ENCODE peak calls at places on chromosome 7, in six cellular contexts. G is cardiac fibroblast, H is body of pancreas, K is AG04450, X is A549, O is ovary. V is an unnamed sample.

GRCh38 chr7:39299695-39300094 is 266.5 kb upstream of the YAE1 start:
- DNase-seq in O (no peak), K (no peak), G (no peak), X (no peak), H (no peak), V (no peak)

GRCh38 chr7:77935652-77936348 is 137.2 kb downstream of the PHTF2 start:
- DNase-seq in H (no peak), X (peak), K (no peak), O (no peak), G (peak), V (no peak)

GRCh38 chr7:17234398-17235021 is 63.9 kb upstream of the AHR start:
- DNase-seq in O (no peak), X (peak), K (peak), G (peak), H (peak), V (peak)

GRCh38 chr7:35716038-35716803 is 21.3 kb upstream of the HERPUD2 start:
- DNase-seq in H (peak), K (no peak), O (no peak), X (no peak), G (no peak), V (no peak)

GRCh38 chr7:69599211-69599878 is 1.1 kb downstream of the AUTS2 start:
- DNase-seq in H (no peak), X (peak), O (peak), G (no peak), K (no peak), V (no peak)

GRCh38 chr7:98133181-98133580 is 26.5 kb downstream of the LMTK2 start:
- DNase-seq in X (no peak), K (no peak), O (no peak), H (no peak), G (peak), V (no peak)

GRCh38 chr7:50281680-50282445 is 22.7 kb upstream of the IKZF1 start:
- DNase-seq in G (no peak), O (no peak), K (no peak), H (no peak), X (no peak), V (no peak)

GRCh38 chr7:36048141-36048901 is 104.7 kb upstream of the EEPD1 start:
- DNase-seq in H (no peak), K (peak), O (no peak), G (peak), X (no peak), V (peak)

DNA sequence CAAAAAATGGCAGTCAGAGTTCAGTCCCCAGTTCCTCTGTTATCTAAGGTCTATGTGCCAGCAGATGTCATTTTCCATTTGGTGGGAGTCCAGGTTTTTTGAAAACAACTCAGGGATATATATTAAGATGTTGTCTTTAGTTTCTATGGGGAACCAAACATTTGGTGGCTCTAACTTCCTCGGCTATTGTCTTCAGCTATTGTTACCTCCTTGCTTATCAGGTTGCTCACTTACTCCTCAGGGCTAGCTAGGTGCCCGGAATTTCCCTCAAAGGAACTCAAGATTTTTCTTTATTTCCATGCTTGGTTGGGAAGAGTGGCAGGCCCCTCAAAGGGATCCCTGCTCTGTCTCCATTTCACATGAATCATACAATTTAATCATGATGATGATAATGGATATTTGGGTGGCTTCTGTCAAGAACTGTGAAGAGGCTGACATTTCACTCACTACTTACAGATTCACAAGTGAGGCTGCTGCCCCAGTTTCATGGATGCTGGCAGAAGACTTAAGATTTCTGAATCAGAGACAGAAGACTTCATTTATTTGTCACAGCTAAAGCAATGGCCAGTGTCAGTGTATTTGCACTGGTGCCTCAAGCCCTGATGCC is 182.8 kb downstream of the PKD1L1 start:
- DNase-seq in G (peak), X (no peak), O (no peak), H (no peak), K (no peak), V (no peak)
- H3K4me3 ChIP-seq in G (no peak), X (no peak), O (no peak), H (no peak), K (no peak), V (no peak)

GRCh38 chr7:155225095-155225494 is 72.6 kb upstream of the INSIG1 start:
- DNase-seq in G (no peak), X (no peak), K (no peak), O (no peak), H (no peak), V (no peak)

GRCh38 chr7:155225516-155225915 is 72.2 kb upstream of the INSIG1 start:
- DNase-seq in X (no peak), O (no peak), H (no peak), K (no peak), G (no peak), V (no peak)

GRCh38 chr7:155223503-155223902 is 74.2 kb upstream of the INSIG1 start:
- DNase-seq in K (no peak), O (no peak), H (no peak), X (no peak), G (no peak), V (no peak)

GRCh38 chr7:155223021-155223420 is 74.7 kb upstream of the INSIG1 start:
- DNase-seq in X (no peak), H (no peak), O (no peak), G (no peak), K (no peak), V (no peak)

GRCh38 chr7:155224116-155224811 is 73.4 kb upstream of the INSIG1 start:
- DNase-seq in G (no peak), H (no peak), K (no peak), O (no peak), X (no peak), V (no peak)
- TF ChIP-seq CTCF in G (no peak), H (no peak), K (no peak), O (no peak), X (no peak), V (no peak)

GRCh38 chr7:19113855-19114590 is 3.4 kb downstream of the TWIST1 start:
- DNase-seq in X (no peak), G (peak), O (no peak), H (no peak), K (no peak), V (no peak)
- H3K4me3 ChIP-seq in X (no peak), G (peak), O (peak), H (no peak), K (peak), V (peak)

GRCh38 chr7:27248911-27249723 is 6.5 kb downstream of the EVX1 start:
- DNase-seq in K (no peak), X (no peak), G (peak), O (no peak), H (no peak), V (no peak)
- TF ChIP-seq CTCF in K (no peak), X (no peak), G (no peak), O (no peak), H (no peak), V (no peak)

GRCh38 chr7:138887872-138888656 is 90.1 kb upstream of the ATP6V0A4 start:
- DNase-seq in O (no peak), X (no peak), H (no peak), K (no peak), G (no peak), V (no peak)
- H3K4me3 ChIP-seq in O (no peak), X (no peak), H (no peak), K (no peak), G (no peak), V (no peak)

DNA sequence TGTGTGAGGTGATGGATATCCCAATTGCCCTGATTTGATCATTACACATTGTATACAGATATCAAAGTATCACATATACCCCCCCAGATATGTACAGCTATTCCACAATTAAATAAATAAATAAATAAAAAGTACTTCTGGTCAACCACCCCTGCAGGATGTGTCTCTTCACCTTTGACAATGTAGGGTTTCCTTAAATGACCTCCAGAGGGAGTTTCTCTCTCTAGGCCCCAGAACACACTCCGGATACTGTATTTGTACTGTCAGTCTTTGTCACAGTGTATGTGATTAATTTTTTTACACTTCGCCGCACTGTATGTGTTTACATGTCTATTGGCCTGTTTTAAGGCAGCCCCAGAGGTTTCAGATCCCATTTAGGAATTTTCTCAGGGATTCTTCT is 123.6 kb downstream of the ADCYAP1R1 start:
- DNase-seq in K (no peak), O (no peak), G (no peak), X (peak), H (no peak), V (no peak)
- TF ChIP-seq CTCF in K (peak), O (no peak), G (no peak), X (peak), H (no peak), V (peak)

DNA sequence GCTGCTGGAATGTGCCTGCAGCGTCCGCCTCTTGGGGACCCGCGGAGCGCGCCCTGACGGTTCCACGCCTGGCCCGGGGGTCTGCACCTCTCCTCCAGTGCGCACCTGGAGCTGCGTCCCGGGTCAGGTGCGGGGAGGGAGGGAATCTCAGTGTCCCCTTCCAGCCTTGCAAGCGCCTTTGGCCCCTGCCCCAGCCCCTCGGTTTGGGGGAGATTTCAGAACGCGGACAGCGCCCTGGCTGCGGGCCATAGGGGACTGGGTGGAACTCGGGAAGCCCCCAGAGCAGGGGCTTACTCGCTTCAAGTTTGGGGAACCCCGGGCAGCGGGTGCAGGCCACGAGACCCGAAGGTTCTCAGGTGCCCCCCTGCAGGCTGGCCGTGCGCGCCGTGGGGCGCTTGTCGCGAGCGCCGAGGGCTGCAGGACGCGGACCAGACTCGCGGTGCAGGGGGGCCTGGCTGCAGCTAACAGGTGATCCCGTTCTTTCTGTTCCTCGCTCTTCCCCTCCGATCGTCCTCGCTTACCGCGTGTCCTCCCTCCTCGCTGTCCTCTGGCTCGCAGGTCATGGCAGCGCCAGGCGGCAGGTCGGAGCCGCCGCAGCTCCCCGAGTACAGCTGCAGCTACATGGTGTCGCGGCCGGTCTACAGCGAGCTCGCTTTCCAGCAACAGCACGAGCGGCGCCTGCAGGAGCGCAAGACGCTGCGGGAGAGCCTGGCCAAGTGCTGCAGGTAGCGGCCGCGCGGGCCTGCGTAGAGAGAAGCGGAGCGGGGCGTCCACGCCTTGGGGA is 645 bp downstream of the SLC26A4 start:
- DNase-seq in O (peak), G (peak), K (no peak), X (no peak), H (peak), V (no peak)
- H3K4me3 ChIP-seq in O (peak), G (peak), K (peak), X (peak), H (peak), V (peak)

GRCh38 chr7:31955641-31956040 is 114.6 kb downstream of the PDE1C start:
- DNase-seq in H (no peak), K (no peak), X (no peak), G (no peak), O (no peak), V (no peak)
- TF ChIP-seq CTCF in H (no peak), K (no peak), X (no peak), G (no peak), O (no peak), V (no peak)

GRCh38 chr7:93043393-93043985 is 74.3 kb downstream of the SAMD9 start:
- DNase-seq in H (no peak), O (no peak), G (peak), K (peak), X (no peak), V (peak)

GRCh38 chr7:93047514-93048099 is 70.2 kb downstream of the SAMD9 start:
- DNase-seq in G (no peak), H (no peak), O (no peak), X (no peak), K (no peak), V (no peak)

GRCh38 chr7:93046641-93047040 is 71.1 kb downstream of the SAMD9 start:
- DNase-seq in K (no peak), O (no peak), X (no peak), H (no peak), G (no peak), V (no peak)

GRCh38 chr7:93040355-93040754 is 77.4 kb downstream of the SAMD9 start:
- DNase-seq in X (no peak), H (no peak), K (no peak), G (no peak), O (no peak), V (no peak)

DNA sequence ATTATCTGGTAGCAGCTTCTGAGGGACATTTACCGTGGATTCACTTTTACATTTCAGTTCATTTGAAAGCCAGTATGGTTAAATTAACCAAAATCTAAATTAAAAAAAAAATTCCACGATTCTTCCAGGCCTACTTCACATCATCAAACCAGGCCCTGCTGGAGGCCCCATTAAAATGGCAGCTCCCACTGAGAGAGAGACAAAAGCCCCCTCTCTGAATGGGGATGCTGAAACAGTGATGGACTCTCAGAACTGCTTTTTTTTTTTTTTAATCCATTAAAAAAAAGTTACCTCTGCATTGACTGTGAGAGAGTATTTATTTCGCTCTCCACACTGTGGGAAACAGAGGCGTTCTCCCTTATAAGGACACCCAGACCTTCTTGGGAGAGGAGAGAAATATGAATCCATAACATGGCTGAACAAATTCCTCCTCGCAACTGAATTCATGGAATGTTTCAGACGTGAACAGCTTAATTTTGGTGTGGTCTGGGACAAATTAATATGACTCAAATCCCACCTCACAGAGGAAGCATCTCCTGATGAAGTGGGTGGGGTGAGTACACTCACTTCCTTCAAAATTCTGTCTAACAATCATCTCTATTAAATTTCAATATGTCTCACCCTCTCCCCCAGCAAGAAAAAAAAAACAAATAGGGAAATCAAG is 73.5 kb downstream of the SAMD9 start:
- DNase-seq in X (no peak), O (no peak), G (peak), H (no peak), K (no peak), V (peak)
- H3K4me3 ChIP-seq in X (no peak), O (no peak), G (no peak), H (no peak), K (no peak), V (no peak)

GRCh38 chr7:70949862-70950261 is 182.1 kb upstream of the GALNT17 start:
- DNase-seq in H (no peak), X (no peak), G (no peak), K (no peak), O (no peak), V (no peak)
- TF ChIP-seq CTCF in H (no peak), X (no peak), G (no peak), K (no peak), O (no peak), V (no peak)